ENCODE peak calls at places on chromosomes 13 and 19, in six cellular contexts. A is neural progenitor cell, U is SK-N-SH, Q is HCT116, O is MM.1S, J is GM23248. S is an unnamed sample.
A peak's percentile ranks its signal among the peaks of the same experiment; 100 is the strongest.

GRCh38 chr13:25037057-25037813 is 58.7 kb upstream of the PABPC3 start:
- DNase-seq in A (peak; percentile 82), U (peak; percentile 62), Q (peak; percentile 55), O (peak; percentile 45), J (peak; percentile 82), S (peak; percentile 68)

GRCh38 chr13:73934215-73934623 is 200.0 kb downstream of the KLF12 start:
- DNase-seq in A (no peak), U (no peak), Q (no peak), O (no peak), J (no peak), S (peak; percentile 74)

GRCh38 chr19:27974082-27974513 is 1238.9 kb downstream of the UQCRFS1 start:
- DNase-seq in A (peak; percentile 70), U (peak; percentile 8), Q (no peak), O (peak; percentile 62), J (peak; percentile 69), S (peak; percentile 7)

GRCh38 chr13:47798906-47799305 is 202.2 kb downstream of the SUCLA2 start:
- DNase-seq in A (no peak), U (no peak), Q (no peak), O (no peak), J (peak; percentile 51), S (peak; percentile 22)

GRCh38 chr19:23095406-23095805 is 21.4 kb upstream of the ZNF730 start:
- DNase-seq in A (no peak), U (no peak), Q (no peak), O (no peak), J (no peak), S (no peak)

GRCh38 chr13:33125821-33126570 is 109.8 kb downstream of the KL start:
- DNase-seq in A (peak; percentile 19), U (no peak), Q (peak; percentile 87), O (no peak), J (peak; percentile 96), S (peak; percentile 90)

GRCh38 chr13:20136781-20137703 is 23.8 kb downstream of the GJA3 start:
- DNase-seq in A (peak; percentile 79), U (peak; percentile 75), Q (no peak), O (peak; percentile 44), J (peak; percentile 47), S (no peak)

GRCh38 chr13:91768746-91769145 is 370.3 kb downstream of the GPC5 start:
- DNase-seq in A (no peak), U (no peak), Q (no peak), O (no peak), J (no peak), S (no peak)

GRCh38 chr13:34030782-34031181 is 212.8 kb downstream of the RFC3 start:
- DNase-seq in A (no peak), U (no peak), Q (no peak), O (no peak), J (peak; percentile 22), S (peak; percentile 30)

GRCh38 chr19:51339313-51339686 is 2.6 kb downstream of the VSIG10L start:
- DNase-seq in A (peak; percentile 85), U (no peak), Q (no peak), O (no peak), J (no peak), S (no peak)

GRCh38 chr19:17296976-17297375 is 6.2 kb downstream of the ABHD8 start:
- DNase-seq in A (no peak), U (no peak), Q (no peak), O (no peak), J (no peak), S (peak; percentile 56)

GRCh38 chr13:109500146-109500773 is 286.1 kb downstream of the IRS2 start:
- DNase-seq in A (peak; percentile 43), U (peak; percentile 72), Q (no peak), O (no peak), J (no peak), S (no peak)

GRCh38 chr13:41520016-41520698 is 62.8 kb downstream of the RGCC start:
- DNase-seq in A (no peak), U (no peak), Q (no peak), O (no peak), J (peak; percentile 40), S (no peak)

GRCh38 chr13:57036290-57036689 is 104.4 kb upstream of the PRR20A start:
- DNase-seq in A (no peak), U (no peak), Q (no peak), O (no peak), J (no peak), S (no peak)

GRCh38 chr13:110396476-110396875 is 89.4 kb downstream of the COL4A2 start:
- DNase-seq in A (no peak), U (no peak), Q (no peak), O (no peak), J (no peak), S (no peak)

GRCh38 chr13:33908111-33908510 is 90.2 kb downstream of the RFC3 start:
- DNase-seq in A (no peak), U (no peak), Q (no peak), O (no peak), J (no peak), S (no peak)

GRCh38 chr19:18637644-18638630 is 1.1 kb downstream of the KLHL26 start:
- DNase-seq in A (no peak), U (no peak), Q (peak; percentile 32), O (peak; percentile 28), J (no peak), S (peak; percentile 44)

GRCh38 chr13:51323824-51324511 is 15.5 kb upstream of the SERPINE3 start:
- DNase-seq in A (no peak), U (no peak), Q (no peak), O (no peak), J (no peak), S (no peak)

GRCh38 chr19:23817519-23817918 is 58.8 kb upstream of the ZNF681 start:
- DNase-seq in A (peak; percentile 25), U (peak; percentile 24), Q (peak; percentile 4), O (peak; percentile 73), J (peak; percentile 12), S (peak; percentile 34)

GRCh38 chr13:51643114-51643881 is 59.0 kb downstream of the WDFY2 start:
- DNase-seq in A (no peak), U (no peak), Q (no peak), O (no peak), J (peak; percentile 94), S (peak; percentile 83)

GRCh38 chr19:38032951-38033350 is 125.9 kb downstream of the SIPA1L3 start:
- DNase-seq in A (no peak), U (no peak), Q (no peak), O (no peak), J (no peak), S (no peak)

GRCh38 chr13:44967656-44968451 is 21.4 kb downstream of the NUFIP1 start:
- DNase-seq in A (no peak), U (no peak), Q (no peak), O (no peak), J (peak; percentile 33), S (peak; percentile 18)

GRCh38 chr19:41421973-41422372 is 5.2 kb downstream of the B3GNT8 start:
- DNase-seq in A (no peak), U (no peak), Q (no peak), O (no peak), J (no peak), S (no peak)

GRCh38 chr13:65468628-65469027 is 1761.5 kb downstream of the PCDH9 start:
- DNase-seq in A (no peak), U (no peak), Q (no peak), O (peak; percentile 15), J (no peak), S (no peak)

GRCh38 chr19:50214699-50215543 is 11.5 kb downstream of the MYH14 start:
- DNase-seq in A (peak; percentile 61), U (no peak), Q (peak; percentile 52), O (no peak), J (no peak), S (peak; percentile 97)

GRCh38 chr13:102197193-102197592 is 204.7 kb downstream of the FGF14 start:
- DNase-seq in A (peak; percentile 28), U (no peak), Q (no peak), O (no peak), J (peak; percentile 14), S (peak; percentile 28)

GRCh38 chr13:49503951-49504350 is 8.2 kb downstream of the PHF11 start:
- DNase-seq in A (no peak), U (no peak), Q (no peak), O (no peak), J (peak; percentile 51), S (no peak)

GRCh38 chr19:45168767-45169351 is 8.1 kb upstream of the NKPD1 start:
- DNase-seq in A (no peak), U (no peak), Q (no peak), O (no peak), J (no peak), S (no peak)

GRCh38 chr19:1295169-1296012 is 9.7 kb downstream of the EFNA2 start:
- DNase-seq in A (peak; percentile 39), U (peak; percentile 97), Q (no peak), O (no peak), J (peak; percentile 48), S (no peak)
- TF ChIP-seq EZH2phosphoT487 in A (no peak), U (no peak), Q (no peak), O (no peak), J (no peak), S (no peak)

DNA sequence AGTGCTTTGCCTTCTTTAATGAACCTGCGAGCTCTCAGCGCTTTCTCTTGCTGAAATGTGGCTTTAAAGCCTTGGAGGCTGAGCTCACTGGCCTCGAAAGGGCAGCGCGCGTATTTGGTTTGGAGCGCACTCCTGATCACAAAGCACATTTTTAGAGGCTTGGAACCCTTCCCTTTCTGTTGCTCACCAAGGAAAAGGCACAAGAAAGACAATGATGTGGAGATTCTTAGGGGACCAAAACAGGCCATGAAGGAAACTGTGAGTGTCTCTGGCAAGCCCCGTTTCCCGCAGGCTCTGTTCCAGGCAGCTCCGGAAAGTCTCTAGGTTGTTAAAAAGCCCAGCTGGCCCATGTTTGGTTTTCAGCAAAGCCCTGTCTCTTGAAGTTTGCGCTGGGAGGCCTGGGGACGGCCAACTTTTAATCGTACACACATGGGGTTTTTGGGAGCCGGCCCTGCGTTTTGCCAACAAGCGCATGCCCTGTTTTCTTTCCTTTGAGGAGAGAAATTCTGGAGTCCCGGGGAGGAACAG is 9.4 kb upstream of the SPC24 start:
- DNase-seq in A (no peak), U (no peak), Q (no peak), O (no peak), J (peak; percentile 94), S (no peak)
- H3K9ac ChIP-seq in A (no peak overlapping the region), U (no peak overlapping the region), Q (no peak overlapping the region), O (no peak overlapping the region), J (peak overlapping the region; percentile 84), S (no peak overlapping the region)

DNA sequence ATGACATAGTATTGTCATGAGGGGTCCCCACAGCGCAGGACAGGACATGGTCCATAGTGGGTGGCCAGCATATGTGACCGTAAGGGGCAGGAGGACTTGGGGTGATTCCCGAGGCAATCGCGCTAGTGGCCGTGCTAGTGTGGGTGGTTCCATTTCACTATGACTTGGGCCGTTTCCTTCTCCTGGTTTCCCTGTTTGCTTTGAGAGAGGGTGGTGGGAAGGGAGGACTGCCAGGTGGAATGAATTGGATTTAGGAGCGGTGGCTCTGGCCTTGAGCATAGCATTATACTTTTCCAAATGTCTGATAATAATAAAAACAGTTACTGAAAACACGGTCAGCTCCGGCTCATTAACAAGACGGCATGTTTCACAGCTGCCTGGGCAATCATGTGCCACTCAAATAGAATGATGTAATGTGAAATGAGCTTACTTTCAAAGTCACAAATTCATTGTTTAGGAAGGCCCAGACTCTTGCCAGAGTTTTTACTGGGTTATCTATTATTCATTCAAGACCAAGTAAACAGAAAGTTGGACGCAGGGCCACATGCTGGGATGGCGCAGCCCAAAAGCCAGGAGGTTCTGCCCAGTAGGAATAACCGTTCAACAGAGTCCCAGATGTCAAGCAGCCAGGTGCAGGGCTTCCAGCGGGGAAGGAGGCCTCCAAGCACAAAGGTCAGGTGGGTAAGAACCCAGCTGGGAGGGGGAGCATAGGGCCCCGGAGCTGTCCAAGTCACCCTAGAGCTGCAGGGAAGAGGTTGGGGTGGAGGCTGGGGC is 19.6 kb upstream of the SLC15A1 start:
- DNase-seq in A (no peak), U (no peak), Q (no peak), O (no peak), J (no peak), S (no peak)
- TF ChIP-seq EZH2phosphoT487 in A (no peak), U (no peak), Q (no peak), O (no peak), J (no peak), S (no peak)

GRCh38 chr19:47601180-47601904 is 7.6 kb upstream of the BICRA start:
- DNase-seq in A (no peak), U (no peak), Q (no peak), O (no peak), J (peak; percentile 5), S (peak; percentile 53)
- H3K9ac ChIP-seq in A (no peak overlapping the region), U (peak overlapping the region; percentile 71), Q (peak overlapping the region; percentile 76), O (no peak overlapping the region), J (peak overlapping the region; percentile 85), S (peak overlapping the region; percentile 82)

S was measured in PC-3.